ENCODE peak calls at places on chromosomes 2 and 18, in four cellular contexts. C, U, S and B are unnamed samples.

GRCh38 chr2:201093573-201093972 is 21.8 kb downstream of the NDUFB3 start:
- DNase-seq in C (no peak), U (no peak), S (no peak), B (no peak)

GRCh38 chr2:28904295-28904694 is 9.8 kb downstream of the WDR43 start:
- DNase-seq in C (no peak), U (no peak), S (no peak), B (no peak)

GRCh38 chr2:158716091-158716815 is 78.9 kb upstream of the DAPL1 start:
- DNase-seq in C (peak; percentile 33), U (peak; percentile 12), S (no peak), B (no peak)

GRCh38 chr2:112092286-112093041 is 37.4 kb downstream of the TMEM87B start:
- DNase-seq in C (no peak), U (no peak), S (no peak), B (no peak)

GRCh38 chr2:173631123-173631450 is 276.4 kb downstream of the CDCA7 start:
- DNase-seq in C (no peak), U (no peak), S (peak; percentile 13), B (no peak)

GRCh38 chr2:26696352-26696816 is 3.9 kb downstream of the KCNK3 start:
- DNase-seq in C (peak; percentile 83), U (peak; percentile 93), S (peak; percentile 83), B (no peak)

GRCh38 chr2:43464546-43464945 is 131.3 kb downstream of the THADA start:
- DNase-seq in C (no peak), U (peak; percentile 19), S (no peak), B (peak; percentile 62)

GRCh38 chr2:101766871-101767739 is 69.6 kb downstream of the MAP4K4 start:
- DNase-seq in C (no peak), U (no peak), S (no peak), B (no peak)

GRCh38 chr2:61151434-61151833 is 10.6 kb upstream of the C2orf74 start:
- DNase-seq in C (no peak), U (no peak), S (no peak), B (no peak)

GRCh38 chr18:34120294-34120693 is 104.4 kb downstream of the NOL4 start:
- DNase-seq in C (no peak), U (no peak), S (no peak), B (no peak)

GRCh38 chr2:101899871-101900270 is 91.9 kb upstream of the IL1R2 start:
- DNase-seq in C (no peak), U (no peak), S (no peak), B (no peak)

DNA sequence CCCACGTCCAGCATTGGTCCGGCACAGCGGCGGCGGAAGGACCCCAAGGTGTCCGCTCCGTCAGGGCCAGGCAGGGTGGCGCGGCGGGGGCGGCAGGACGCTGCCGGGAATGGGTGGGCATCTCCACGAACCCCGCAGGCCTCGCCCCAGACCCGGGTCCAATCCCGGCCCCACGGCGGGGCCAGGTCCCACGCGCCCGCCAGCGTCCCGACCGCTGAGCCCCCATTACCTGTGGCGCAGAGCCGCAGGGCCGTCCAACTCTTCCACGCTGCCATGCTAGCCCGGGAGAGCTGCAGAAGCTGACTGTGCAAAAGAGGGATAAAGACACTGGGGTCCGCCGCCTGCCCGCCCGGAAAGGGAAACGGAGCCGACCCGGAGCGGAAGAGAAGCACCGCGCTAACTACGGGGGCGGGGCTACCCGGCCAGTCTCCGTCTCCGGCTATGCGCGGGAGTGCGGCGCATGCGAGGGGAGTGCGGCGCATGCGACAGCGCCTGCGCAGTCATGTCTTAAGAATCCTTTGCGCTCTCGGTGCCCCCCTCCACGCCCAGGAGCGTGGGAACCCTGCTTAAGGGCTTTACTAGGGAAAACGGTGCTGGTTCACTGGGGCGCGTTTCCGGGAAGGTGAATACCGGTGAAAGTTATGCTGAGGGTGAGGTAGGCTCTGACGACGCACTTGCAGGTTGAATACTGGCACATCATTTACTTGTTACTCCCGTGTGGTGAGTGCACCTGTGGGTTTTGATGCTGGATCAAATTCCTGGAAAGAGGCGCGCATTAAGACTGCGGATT is at the start of gene TMX3:
- DNase-seq in C (peak; percentile 88), U (peak; percentile 94), S (peak; percentile 84), B (peak; percentile 92)
- TF ChIP-seq POLR2A in C (peak; percentile 47), U (no peak), S (peak; percentile 35), B (no peak)

GRCh38 chr2:236121546-236121945 is 46.6 kb downstream of the GBX2 start:
- DNase-seq in C (no peak), U (no peak), S (no peak), B (no peak)
- H3K27ac ChIP-seq in C (no peak overlapping the region), U (no peak overlapping the region), S (no peak overlapping the region), B (no peak overlapping the region)

GRCh38 chr18:57249896-57250295 is 102.5 kb upstream of the ST8SIA3 start:
- DNase-seq in C (no peak), U (no peak), S (no peak), B (no peak)
- TF ChIP-seq CTCF in C (no peak), U (no peak), S (no peak), B (no peak)

GRCh38 chr2:11103984-11104793 is 51.1 kb upstream of the SLC66A3 start:
- DNase-seq in C (no peak), U (no peak), S (no peak), B (peak; percentile 4)
- TF ChIP-seq POLR2A in C (no peak), U (no peak), S (no peak), B (no peak)

GRCh38 chr2:39933166-39933565 is 154.1 kb upstream of the THUMPD2 start:
- DNase-seq in C (no peak), U (no peak), S (no peak), B (no peak)

GRCh38 chr2:39938035-39938835 is 159.2 kb upstream of the THUMPD2 start:
- DNase-seq in C (no peak), U (no peak), S (no peak), B (no peak)

GRCh38 chr2:39942970-39943369 is 163.9 kb upstream of the THUMPD2 start:
- DNase-seq in C (no peak), U (no peak), S (no peak), B (no peak)

GRCh38 chr2:39934851-39935250 is 155.8 kb upstream of the THUMPD2 start:
- DNase-seq in C (no peak), U (no peak), S (no peak), B (no peak)

DNA sequence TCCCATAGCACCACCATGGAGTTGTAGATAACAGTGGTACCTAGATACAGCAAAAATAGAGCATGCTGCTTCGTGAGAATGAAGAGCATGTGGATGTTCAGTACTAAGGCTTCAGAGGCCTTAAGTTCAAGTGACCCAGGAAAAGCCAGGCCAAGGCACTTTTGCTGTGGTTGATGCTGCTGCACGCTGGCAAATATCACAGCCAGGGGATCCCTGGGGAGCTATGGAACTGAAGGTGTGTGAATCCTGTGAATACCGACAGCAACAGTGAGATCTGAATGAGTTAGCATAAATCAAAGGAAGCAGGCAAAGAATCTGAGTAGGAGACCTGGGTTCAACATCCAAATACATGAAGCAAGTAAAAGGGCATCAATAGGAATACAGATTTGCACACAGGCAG is 158.6 kb upstream of the THUMPD2 start:
- DNase-seq in C (no peak), U (no peak), S (no peak), B (no peak)
- H3K27ac ChIP-seq in C (no peak overlapping the region), U (no peak overlapping the region), S (no peak overlapping the region), B (no peak overlapping the region)

GRCh38 chr2:55013936-55014335 is 36.3 kb downstream of the RTN4 start:
- DNase-seq in C (no peak), U (no peak), S (no peak), B (no peak)
- TF ChIP-seq CTCF in C (no peak), U (peak; percentile 49), S (peak; percentile 37), B (no peak)